ENCODE peak calls at places on chromosome 10, in five cellular contexts. One of them, this sample, is unnamed.

GRCh38 chr10:65751896-65752295 is 1173.9 kb upstream of the LRRTM3 start:
- DNase-seq in amygdala: no peak
- DNase-seq in NCI-H446 treated with DMSO at 0.1 percent for 48 hours: no peak
- DNase-seq in activated T-cell treated with anti-CD3 and anti-CD28 coated beads, Interleukin-2, amount 50 U/mL, for 72 hours: no peak
- DNase-seq in effector memory CD8-positive, alpha-beta T cell: no peak
- DNase-seq in this sample: no peak

GRCh38 chr10:48455392-48456151 is 149.1 kb downstream of the MAPK8 start:
- DNase-seq in amygdala: no peak
- DNase-seq in NCI-H446 treated with DMSO at 0.1 percent for 48 hours: no peak
- DNase-seq in activated T-cell treated with anti-CD3 and anti-CD28 coated beads, Interleukin-2, amount 50 U/mL, for 72 hours: no peak
- DNase-seq in effector memory CD8-positive, alpha-beta T cell: no peak
- DNase-seq in this sample: no peak

GRCh38 chr10:80702143-80702542 is 164.4 kb downstream of the SH2D4B start:
- DNase-seq in amygdala: peak; percentile 22
- DNase-seq in NCI-H446 treated with DMSO at 0.1 percent for 48 hours: no peak
- DNase-seq in activated T-cell treated with anti-CD3 and anti-CD28 coated beads, Interleukin-2, amount 50 U/mL, for 72 hours: no peak
- DNase-seq in effector memory CD8-positive, alpha-beta T cell: no peak
- DNase-seq in this sample: no peak

GRCh38 chr10:111391146-111391545 is 314.3 kb downstream of the ADRA2A start:
- DNase-seq in amygdala: no peak
- DNase-seq in NCI-H446 treated with DMSO at 0.1 percent for 48 hours: no peak
- DNase-seq in activated T-cell treated with anti-CD3 and anti-CD28 coated beads, Interleukin-2, amount 50 U/mL, for 72 hours: no peak
- DNase-seq in effector memory CD8-positive, alpha-beta T cell: no peak
- DNase-seq in this sample: no peak

GRCh38 chr10:103254538-103255325 is 9.0 kb downstream of the RPEL1 start:
- DNase-seq in amygdala: no peak
- DNase-seq in NCI-H446 treated with DMSO at 0.1 percent for 48 hours: no peak
- DNase-seq in activated T-cell treated with anti-CD3 and anti-CD28 coated beads, Interleukin-2, amount 50 U/mL, for 72 hours: peak; percentile 39
- DNase-seq in effector memory CD8-positive, alpha-beta T cell: no peak
- DNase-seq in this sample: no peak

GRCh38 chr10:118166951-118167350 is 120.2 kb upstream of the RAB11FIP2 start:
- DNase-seq in amygdala: no peak
- DNase-seq in NCI-H446 treated with DMSO at 0.1 percent for 48 hours: no peak
- DNase-seq in activated T-cell treated with anti-CD3 and anti-CD28 coated beads, Interleukin-2, amount 50 U/mL, for 72 hours: no peak
- DNase-seq in effector memory CD8-positive, alpha-beta T cell: no peak
- DNase-seq in this sample: no peak

GRCh38 chr10:13727574-13727973 is 140.8 kb downstream of the PRPF18 start:
- DNase-seq in amygdala: no peak
- DNase-seq in NCI-H446 treated with DMSO at 0.1 percent for 48 hours: no peak
- DNase-seq in activated T-cell treated with anti-CD3 and anti-CD28 coated beads, Interleukin-2, amount 50 U/mL, for 72 hours: no peak
- DNase-seq in effector memory CD8-positive, alpha-beta T cell: no peak
- DNase-seq in this sample: no peak

GRCh38 chr10:71244638-71245419 is 32.5 kb downstream of the UNC5B start:
- DNase-seq in amygdala: no peak
- DNase-seq in NCI-H446 treated with DMSO at 0.1 percent for 48 hours: no peak
- DNase-seq in activated T-cell treated with anti-CD3 and anti-CD28 coated beads, Interleukin-2, amount 50 U/mL, for 72 hours: no peak
- DNase-seq in effector memory CD8-positive, alpha-beta T cell: no peak
- DNase-seq in this sample: no peak

GRCh38 chr10:103765981-103766380 is 89.4 kb downstream of the SH3PXD2A start:
- DNase-seq in amygdala: no peak
- DNase-seq in NCI-H446 treated with DMSO at 0.1 percent for 48 hours: no peak
- DNase-seq in activated T-cell treated with anti-CD3 and anti-CD28 coated beads, Interleukin-2, amount 50 U/mL, for 72 hours: peak; percentile 83
- DNase-seq in effector memory CD8-positive, alpha-beta T cell: peak; percentile 72
- DNase-seq in this sample: peak; percentile 66

GRCh38 chr10:10515479-10516204 is 502.0 kb upstream of the CELF2 start:
- DNase-seq in amygdala: no peak
- DNase-seq in NCI-H446 treated with DMSO at 0.1 percent for 48 hours: no peak
- DNase-seq in activated T-cell treated with anti-CD3 and anti-CD28 coated beads, Interleukin-2, amount 50 U/mL, for 72 hours: no peak
- DNase-seq in effector memory CD8-positive, alpha-beta T cell: no peak
- DNase-seq in this sample: no peak

GRCh38 chr10:113485801-113486200 is 67.1 kb upstream of the HABP2 start:
- DNase-seq in amygdala: no peak
- DNase-seq in NCI-H446 treated with DMSO at 0.1 percent for 48 hours: no peak
- DNase-seq in activated T-cell treated with anti-CD3 and anti-CD28 coated beads, Interleukin-2, amount 50 U/mL, for 72 hours: no peak
- DNase-seq in effector memory CD8-positive, alpha-beta T cell: no peak
- DNase-seq in this sample: no peak

GRCh38 chr10:117259279-117259678 is 18.4 kb downstream of the SLC18A2 start:
- DNase-seq in amygdala: no peak
- DNase-seq in NCI-H446 treated with DMSO at 0.1 percent for 48 hours: no peak
- DNase-seq in activated T-cell treated with anti-CD3 and anti-CD28 coated beads, Interleukin-2, amount 50 U/mL, for 72 hours: no peak
- DNase-seq in effector memory CD8-positive, alpha-beta T cell: no peak
- DNase-seq in this sample: no peak

GRCh38 chr10:119502214-119502613 is 40.3 kb downstream of the RGS10 start:
- DNase-seq in amygdala: no peak
- DNase-seq in NCI-H446 treated with DMSO at 0.1 percent for 48 hours: no peak
- DNase-seq in activated T-cell treated with anti-CD3 and anti-CD28 coated beads, Interleukin-2, amount 50 U/mL, for 72 hours: peak; percentile 88
- DNase-seq in effector memory CD8-positive, alpha-beta T cell: peak; percentile 74
- DNase-seq in this sample: peak; percentile 60

GRCh38 chr10:3805791-3806381 is 20.9 kb upstream of the KLF6 start:
- DNase-seq in amygdala: no peak
- DNase-seq in NCI-H446 treated with DMSO at 0.1 percent for 48 hours: peak; percentile 32
- DNase-seq in activated T-cell treated with anti-CD3 and anti-CD28 coated beads, Interleukin-2, amount 50 U/mL, for 72 hours: peak; percentile 63
- DNase-seq in effector memory CD8-positive, alpha-beta T cell: no peak
- DNase-seq in this sample: no peak